ENCODE peak calls at places on chromosomes 16 and 17, in eight cellular contexts. D is SK-N-SH, V is K562, T is IMR-90, E is H1, Q is A549, J is HCT116, R is HepG2. A is an unnamed sample.

GRCh38 chr16:79267781-79268180 is 332.8 kb downstream of the MAF start:
- DNase-seq in D (no peak), V (no peak), T (no peak), E (no peak), Q (no peak), J (no peak), R (no peak), A (no peak)

GRCh38 chr16:22814330-22815105 is 556 bp downstream of the HS3ST2 start:
- DNase-seq in D (peak), V (no peak), T (no peak), E (peak), Q (no peak), J (no peak), R (no peak), A (no peak)

GRCh38 chr16:71179569-71179968 is 51.0 kb downstream of the HYDIN start:
- DNase-seq in D (no peak), V (no peak), T (no peak), E (no peak), Q (no peak), J (no peak), R (no peak), A (no peak)

GRCh38 chr17:27490391-27490790 is 34.1 kb downstream of the KSR1 start:
- DNase-seq in D (no peak), V (no peak), T (no peak), E (no peak), Q (no peak), J (no peak), R (no peak), A (no peak)

GRCh38 chr17:81708739-81709185 is 3.3 kb upstream of the SLC25A10 start:
- DNase-seq in D (no peak), V (no peak), T (no peak), E (no peak), Q (no peak), J (no peak), R (no peak), A (no peak)

GRCh38 chr17:7323731-7324437 is 5.3 kb downstream of the NEURL4 start:
- DNase-seq in D (peak), V (peak), T (peak), E (peak), Q (peak), J (no peak), R (no peak), A (no peak)

GRCh38 chr16:10552281-10552680 is 28.1 kb downstream of the EMP2 start:
- DNase-seq in D (no peak), V (no peak), T (no peak), E (no peak), Q (no peak), J (no peak), R (no peak), A (no peak)

GRCh38 chr16:31876955-31877828 is 3.6 kb downstream of the ZNF267 start:
- DNase-seq in D (no peak), V (no peak), T (peak), E (no peak), Q (peak), J (no peak), R (peak), A (peak)

GRCh38 chr16:48041861-48042435 is 113.8 kb downstream of the ABCC12 start:
- DNase-seq in D (no peak), V (peak), T (no peak), E (no peak), Q (peak), J (peak), R (peak), A (no peak)

GRCh38 chr16:19384656-19385055 is 33.0 kb upstream of the TMC5 start:
- DNase-seq in D (no peak), V (no peak), T (no peak), E (no peak), Q (peak), J (peak), R (no peak), A (no peak)

GRCh38 chr16:72876221-72876620 is 171.7 kb downstream of the ZFHX3 start:
- DNase-seq in D (no peak), V (no peak), T (peak), E (no peak), Q (no peak), J (no peak), R (no peak), A (peak)

GRCh38 chr16:1941162-1941923 is 1.7 kb downstream of the MSRB1 start:
- DNase-seq in D (peak), V (peak), T (no peak), E (no peak), Q (no peak), J (no peak), R (peak), A (no peak)

GRCh38 chr17:74646231-74646630 is 22.7 kb upstream of the CD300E start:
- DNase-seq in D (peak), V (peak), T (no peak), E (no peak), Q (peak), J (peak), R (peak), A (no peak)

GRCh38 chr16:85392756-85393673 is 220.1 kb upstream of the GSE1 start:
- DNase-seq in D (no peak), V (no peak), T (no peak), E (no peak), Q (no peak), J (no peak), R (no peak), A (no peak)

GRCh38 chr16:48384305-48384981 is 770 bp downstream of the SIAH1 start:
- DNase-seq in D (peak), V (no peak), T (peak), E (no peak), Q (peak), J (no peak), R (peak), A (no peak)

GRCh38 chr16:62033065-62033464 is 3.2 kb downstream of the CDH8 start:
- DNase-seq in D (no peak), V (no peak), T (no peak), E (no peak), Q (no peak), J (no peak), R (no peak), A (no peak)

GRCh38 chr16:9476744-9477143 is 385.3 kb downstream of the HAPSTR1 start:
- DNase-seq in D (no peak), V (no peak), T (no peak), E (no peak), Q (no peak), J (no peak), R (no peak), A (no peak)

GRCh38 chr16:17063156-17063555 is 407.6 kb downstream of the XYLT1 start:
- DNase-seq in D (no peak), V (no peak), T (no peak), E (no peak), Q (no peak), J (no peak), R (no peak), A (no peak)

GRCh38 chr17:47862621-47863440 is 11.9 kb upstream of the SP6 start:
- DNase-seq in D (no peak), V (no peak), T (peak), E (no peak), Q (peak), J (peak), R (no peak), A (no peak)

GRCh38 chr17:17130077-17130844 is 75.9 kb downstream of the PLD6 start:
- DNase-seq in D (no peak), V (no peak), T (no peak), E (no peak), Q (no peak), J (no peak), R (no peak), A (no peak)

GRCh38 chr17:17241656-17242055 is 4.7 kb upstream of the FLCN start:
- DNase-seq in D (no peak), V (no peak), T (no peak), E (no peak), Q (no peak), J (no peak), R (no peak), A (no peak)

GRCh38 chr17:61551255-61551742 is 39.7 kb downstream of the NACA2 start:
- DNase-seq in D (peak), V (peak), T (peak), E (no peak), Q (peak), J (peak), R (peak), A (no peak)

GRCh38 chr16:67244387-67245188 is 2.7 kb downstream of the FHOD1 start:
- DNase-seq in D (no peak), V (peak), T (peak), E (no peak), Q (peak), J (peak), R (no peak), A (peak)

GRCh38 chr17:41054025-41054424 is 1.0 kb downstream of the KRTAP2-2 start:
- DNase-seq in D (no peak), V (no peak), T (no peak), E (no peak), Q (no peak), J (no peak), R (no peak), A (no peak)

GRCh38 chr16:76108460-76108859 is 168.7 kb upstream of the CNTNAP4 start:
- DNase-seq in D (no peak), V (no peak), T (no peak), E (no peak), Q (no peak), J (no peak), R (no peak), A (no peak)

GRCh38 chr16:27822529-27823437 is 240.7 kb downstream of the GSG1L start:
- DNase-seq in D (no peak), V (no peak), T (no peak), E (no peak), Q (no peak), J (no peak), R (no peak), A (no peak)
- TF ChIP-seq RAD21 in D (no peak), V (no peak), T (no peak), E (no peak), Q (no peak), J (no peak), R (no peak), A (no peak)

GRCh38 chr16:65869261-65869660 is 497.2 kb upstream of the CDH5 start:
- DNase-seq in D (no peak), V (no peak), T (no peak), E (no peak), Q (no peak), J (no peak), R (no peak), A (no peak)

GRCh38 chr16:65867276-65867990 is 499.1 kb upstream of the CDH5 start:
- DNase-seq in D (peak), V (no peak), T (no peak), E (no peak), Q (no peak), J (no peak), R (no peak), A (no peak)
- TF ChIP-seq RAD21 in D (no peak), V (no peak), T (no peak), E (no peak), Q (no peak), J (no peak), R (no peak), A (no peak)

DNA sequence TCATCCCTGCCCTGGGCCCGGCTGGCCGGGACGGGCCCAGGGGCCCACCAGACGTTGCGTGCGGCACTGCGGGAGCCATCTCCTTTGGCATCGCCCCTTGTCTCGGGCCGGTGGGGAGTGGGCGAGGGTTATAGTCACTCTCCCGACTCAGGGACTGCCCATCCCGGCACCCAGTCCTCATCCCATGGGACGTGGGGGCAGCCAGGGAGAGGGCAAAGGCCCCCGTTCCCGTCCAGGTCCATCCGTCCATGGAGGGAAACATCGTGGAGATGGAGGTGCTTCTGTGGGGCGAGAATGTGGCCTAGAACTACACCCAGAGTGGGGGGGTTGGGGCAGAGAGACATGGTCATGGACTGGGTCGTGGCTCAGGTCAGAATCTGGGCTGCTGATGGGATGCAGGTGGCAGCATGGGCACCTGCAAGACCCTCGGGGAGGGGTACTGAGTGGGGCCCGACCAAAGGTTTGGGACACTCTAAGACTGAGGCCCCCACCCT is 2.4 kb upstream of the WDR90 start:
- DNase-seq in D (no peak), V (no peak), T (no peak), E (no peak), Q (no peak), J (no peak), R (no peak), A (no peak)
- TF ChIP-seq RAD21 in D (no peak), V (no peak), T (no peak), E (no peak), Q (no peak), J (no peak), R (no peak), A (no peak)

GRCh38 chr16:84144859-84145639 is at the start of the genes DNAAF1 and HSDL1:
- DNase-seq in D (peak), V (peak), T (peak), E (peak), Q (peak), J (peak), R (peak), A (peak)
- TF ChIP-seq RAD21 in D (no peak), V (no peak), T (no peak), E (peak), Q (no peak), J (no peak), R (peak), A (no peak)

DNA sequence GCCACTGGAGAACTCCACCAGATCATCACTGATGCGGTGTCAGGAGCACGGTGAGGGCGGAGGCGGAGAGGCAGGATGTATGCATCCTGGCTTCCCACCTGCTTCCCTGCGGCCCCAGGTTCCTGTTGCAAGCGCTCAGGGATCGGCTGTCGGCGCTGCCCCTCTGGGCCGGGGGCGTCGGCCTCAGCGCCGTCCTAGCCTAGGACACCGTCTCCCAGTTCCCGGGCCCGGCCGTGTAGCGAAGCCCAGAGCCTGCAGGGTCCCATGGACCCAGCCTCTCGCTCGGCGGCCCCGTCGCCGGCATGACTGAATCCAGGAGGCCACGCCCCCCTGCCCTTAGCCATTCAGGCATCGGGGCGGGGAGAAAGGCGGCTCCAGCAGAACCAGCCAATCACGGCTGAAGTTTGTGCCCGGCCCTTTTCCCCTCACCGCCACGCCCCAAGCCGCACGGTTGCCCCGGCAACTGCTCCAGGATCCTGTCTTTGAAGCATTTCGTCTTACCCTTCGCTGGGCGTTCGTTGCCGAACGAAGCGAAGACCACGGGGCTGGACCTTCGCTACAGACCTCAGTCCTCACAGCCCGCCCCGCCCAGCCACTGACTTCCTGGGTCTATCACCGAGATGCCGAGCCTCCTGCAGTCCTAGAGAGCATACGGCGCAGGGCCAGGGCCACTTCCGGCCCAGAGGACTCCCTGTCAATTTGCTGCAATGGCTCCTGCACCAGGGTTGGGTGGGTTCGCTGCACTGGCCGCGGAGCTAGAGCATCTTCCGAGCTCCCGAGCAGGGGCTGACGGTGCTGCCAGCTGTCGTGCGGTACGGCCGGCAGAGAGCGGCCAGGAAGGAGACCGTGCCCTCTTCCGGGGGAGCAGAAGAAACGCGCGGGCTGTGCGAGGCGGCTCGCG is 10.6 kb upstream of the ZNF213 start:
- DNase-seq in D (peak), V (peak), T (peak), E (peak), Q (peak), J (peak), R (peak), A (peak)
- TF ChIP-seq RAD21 in D (no peak), V (peak), T (peak), E (peak), Q (no peak), J (no peak), R (peak), A (no peak)

DNA sequence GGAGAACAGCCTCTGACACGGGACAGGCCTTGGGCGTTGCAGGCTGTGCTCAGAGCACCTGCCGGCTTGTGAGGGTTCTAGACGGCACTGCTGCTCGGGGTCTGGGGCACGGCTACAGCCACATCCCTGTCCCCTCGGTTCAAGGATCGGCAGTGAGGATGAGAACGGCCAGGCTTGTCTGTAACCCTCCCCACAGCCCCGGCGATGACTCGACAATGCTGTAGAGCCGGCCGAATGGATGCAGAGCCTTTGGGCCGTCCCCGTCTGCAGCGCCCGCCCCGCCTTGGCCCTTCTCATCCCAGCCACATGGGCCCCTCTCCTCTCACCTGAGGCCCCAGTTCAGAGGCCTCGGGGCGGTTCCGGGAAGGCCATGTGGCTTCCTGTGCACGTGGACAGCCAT is 49.0 kb upstream of the METRNL start:
- DNase-seq in D (peak), V (no peak), T (no peak), E (no peak), Q (no peak), J (no peak), R (no peak), A (no peak)
- TF ChIP-seq RAD21 in D (no peak), V (no peak), T (no peak), E (no peak), Q (no peak), J (no peak), R (no peak), A (no peak)

GRCh38 chr17:73393962-73394361 is 82.2 kb upstream of the CDC42EP4 start:
- DNase-seq in D (peak), V (peak), T (peak), E (no peak), Q (peak), J (peak), R (peak), A (no peak)
- TF ChIP-seq RAD21 in D (no peak), V (no peak), T (no peak), E (no peak), Q (no peak), J (no peak), R (no peak), A (no peak)